ENCODE peak calls at places on chromosomes 5 and 9, in ten cellular contexts. One of them, this sample, is unnamed.

GRCh38 chr9:27351438-27351837 is 54.5 kb upstream of the EQTN start:
- DNase-seq in stomach: no peak
- DNase-seq in breast epithelium: no peak
- DNase-seq in endothelial cell of umbilical vein: no peak
- DNase-seq in transverse colon: no peak
- DNase-seq in GM12891: no peak
- DNase-seq in H1: no peak
- DNase-seq in sigmoid colon: peak
- DNase-seq in esophagus muscularis mucosa: no peak
- DNase-seq in spleen: no peak
- DNase-seq in this sample: no peak

GRCh38 chr5:9455826-9456434 is 89.9 kb downstream of the SEMA5A start:
- DNase-seq in stomach: no peak
- DNase-seq in breast epithelium: no peak
- DNase-seq in endothelial cell of umbilical vein: no peak
- DNase-seq in transverse colon: no peak
- DNase-seq in GM12891: no peak
- DNase-seq in H1: no peak
- DNase-seq in sigmoid colon: no peak
- DNase-seq in esophagus muscularis mucosa: peak
- DNase-seq in spleen: no peak
- DNase-seq in this sample: no peak

GRCh38 chr5:130216306-130216705 is 312.0 kb downstream of the CHSY3 start:
- DNase-seq in stomach: no peak
- DNase-seq in breast epithelium: no peak
- DNase-seq in endothelial cell of umbilical vein: no peak
- DNase-seq in transverse colon: no peak
- DNase-seq in GM12891: no peak
- DNase-seq in H1: no peak
- DNase-seq in sigmoid colon: no peak
- DNase-seq in esophagus muscularis mucosa: no peak
- DNase-seq in spleen: no peak
- DNase-seq in this sample: no peak

GRCh38 chr5:30894811-30895210 is 298.7 kb upstream of the CDH6 start:
- DNase-seq in stomach: no peak
- DNase-seq in breast epithelium: no peak
- DNase-seq in endothelial cell of umbilical vein: no peak
- DNase-seq in transverse colon: no peak
- DNase-seq in GM12891: no peak
- DNase-seq in H1: no peak
- DNase-seq in sigmoid colon: no peak
- DNase-seq in esophagus muscularis mucosa: no peak
- DNase-seq in spleen: no peak
- DNase-seq in this sample: no peak

GRCh38 chr5:6568383-6568782 is 64.5 kb downstream of the NSUN2 start:
- DNase-seq in stomach: no peak
- DNase-seq in breast epithelium: no peak
- DNase-seq in endothelial cell of umbilical vein: no peak
- DNase-seq in transverse colon: no peak
- DNase-seq in GM12891: no peak
- DNase-seq in H1: no peak
- DNase-seq in sigmoid colon: no peak
- DNase-seq in esophagus muscularis mucosa: peak
- DNase-seq in spleen: no peak
- DNase-seq in this sample: no peak

GRCh38 chr9:81562221-81563019 is 126.9 kb downstream of the TLE1 start:
- DNase-seq in stomach: peak
- DNase-seq in breast epithelium: peak
- DNase-seq in endothelial cell of umbilical vein: peak
- DNase-seq in transverse colon: no peak
- DNase-seq in GM12891: no peak
- DNase-seq in H1: no peak
- DNase-seq in sigmoid colon: no peak
- DNase-seq in esophagus muscularis mucosa: no peak
- DNase-seq in spleen: no peak
- DNase-seq in this sample: no peak

GRCh38 chr5:138354926-138355378 is 2.5 kb downstream of the KDM3B start:
- DNase-seq in stomach: no peak
- DNase-seq in breast epithelium: no peak
- DNase-seq in endothelial cell of umbilical vein: peak
- DNase-seq in transverse colon: no peak
- DNase-seq in GM12891: no peak
- DNase-seq in H1: no peak
- DNase-seq in sigmoid colon: no peak
- DNase-seq in esophagus muscularis mucosa: no peak
- DNase-seq in spleen: no peak
- DNase-seq in this sample: no peak

GRCh38 chr5:142717582-142718215 is 31.8 kb upstream of the FGF1 start:
- DNase-seq in stomach: no peak
- DNase-seq in breast epithelium: no peak
- DNase-seq in endothelial cell of umbilical vein: peak
- DNase-seq in transverse colon: no peak
- DNase-seq in GM12891: no peak
- DNase-seq in H1: no peak
- DNase-seq in sigmoid colon: no peak
- DNase-seq in esophagus muscularis mucosa: no peak
- DNase-seq in spleen: no peak
- DNase-seq in this sample: no peak

GRCh38 chr5:181051841-181052525 is 11.9 kb downstream of the BTNL9 start:
- DNase-seq in stomach: no peak
- DNase-seq in breast epithelium: no peak
- DNase-seq in endothelial cell of umbilical vein: no peak
- DNase-seq in transverse colon: no peak
- DNase-seq in GM12891: no peak
- DNase-seq in H1: no peak
- DNase-seq in sigmoid colon: no peak
- DNase-seq in esophagus muscularis mucosa: no peak
- DNase-seq in spleen: no peak
- DNase-seq in this sample: no peak

GRCh38 chr5:181052526-181052927 is 12.5 kb downstream of the BTNL9 start:
- DNase-seq in stomach: no peak
- DNase-seq in breast epithelium: no peak
- DNase-seq in endothelial cell of umbilical vein: no peak
- DNase-seq in transverse colon: no peak
- DNase-seq in GM12891: no peak
- DNase-seq in H1: no peak
- DNase-seq in sigmoid colon: no peak
- DNase-seq in esophagus muscularis mucosa: no peak
- DNase-seq in spleen: peak
- DNase-seq in this sample: no peak

GRCh38 chr5:181053760-181054122 is 13.7 kb downstream of the BTNL9 start:
- DNase-seq in stomach: no peak
- DNase-seq in breast epithelium: no peak
- DNase-seq in endothelial cell of umbilical vein: no peak
- DNase-seq in transverse colon: no peak
- DNase-seq in GM12891: no peak
- DNase-seq in H1: no peak
- DNase-seq in sigmoid colon: no peak
- DNase-seq in esophagus muscularis mucosa: peak
- DNase-seq in spleen: no peak
- DNase-seq in this sample: no peak

GRCh38 chr5:181054138-181054537 is 14.1 kb downstream of the BTNL9 start:
- DNase-seq in stomach: no peak
- DNase-seq in breast epithelium: no peak
- DNase-seq in endothelial cell of umbilical vein: no peak
- DNase-seq in transverse colon: no peak
- DNase-seq in GM12891: no peak
- DNase-seq in H1: no peak
- DNase-seq in sigmoid colon: no peak
- DNase-seq in esophagus muscularis mucosa: no peak
- DNase-seq in spleen: no peak
- DNase-seq in this sample: no peak

DNA sequence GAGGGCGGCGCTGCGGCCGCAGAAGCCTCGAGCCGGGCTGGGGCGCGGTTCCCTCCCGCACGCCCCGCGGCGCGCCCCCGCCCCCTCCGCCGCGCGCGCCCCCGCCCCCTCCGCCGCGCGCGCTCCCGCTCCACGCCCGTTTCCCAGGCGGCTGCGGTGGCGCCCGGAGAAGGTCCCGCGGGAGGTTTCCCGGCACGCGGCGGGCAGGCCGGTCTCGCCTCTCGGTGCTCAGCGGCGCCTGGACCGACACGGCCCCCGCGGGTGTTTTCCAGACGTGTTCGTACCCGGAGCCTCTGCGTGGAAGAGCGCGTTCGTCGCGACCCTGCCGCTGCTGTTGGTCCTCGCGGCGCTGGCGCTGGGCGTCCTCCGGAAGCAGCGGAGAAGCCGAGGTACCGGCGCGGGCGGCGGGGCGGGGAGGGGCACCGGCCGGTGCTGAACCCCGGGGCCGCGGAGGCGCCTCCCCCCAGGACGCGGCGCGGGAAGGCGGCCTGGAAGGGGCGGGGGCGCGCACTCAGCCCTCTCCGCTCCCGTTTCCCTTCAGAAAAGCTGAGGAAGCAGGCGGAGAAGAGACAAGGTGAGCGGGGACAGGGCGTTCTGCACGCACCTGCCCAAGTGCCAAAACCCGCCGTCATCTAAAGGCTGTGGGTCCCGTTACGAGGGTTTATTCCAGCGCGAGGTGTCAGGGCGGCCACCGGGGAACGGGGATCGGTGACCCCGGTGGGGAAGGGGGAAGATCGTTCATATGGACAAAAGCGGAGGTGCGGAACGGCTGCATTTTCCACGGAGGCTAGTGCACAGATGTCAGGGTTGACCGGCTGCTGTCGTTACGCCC is 13.1 kb downstream of the BTNL9 start:
- DNase-seq in stomach: no peak
- DNase-seq in breast epithelium: no peak
- DNase-seq in endothelial cell of umbilical vein: no peak
- DNase-seq in transverse colon: peak
- DNase-seq in GM12891: peak
- DNase-seq in H1: no peak
- DNase-seq in sigmoid colon: no peak
- DNase-seq in esophagus muscularis mucosa: no peak
- DNase-seq in spleen: peak
- DNase-seq in this sample: no peak
- TF ChIP-seq POLR2AphosphoS5 in stomach: no peak
- TF ChIP-seq POLR2AphosphoS5 in breast epithelium: no peak
- TF ChIP-seq POLR2AphosphoS5 in endothelial cell of umbilical vein: no peak
- TF ChIP-seq POLR2AphosphoS5 in transverse colon: no peak
- TF ChIP-seq POLR2AphosphoS5 in GM12891: no peak
- TF ChIP-seq POLR2AphosphoS5 in H1: no peak
- TF ChIP-seq POLR2AphosphoS5 in sigmoid colon: no peak
- TF ChIP-seq POLR2AphosphoS5 in esophagus muscularis mucosa: no peak
- TF ChIP-seq POLR2AphosphoS5 in spleen: peak
- TF ChIP-seq POLR2AphosphoS5 in this sample: no peak

GRCh38 chr5:83285661-83286398 is 185.7 kb upstream of the VCAN start:
- DNase-seq in stomach: no peak
- DNase-seq in breast epithelium: no peak
- DNase-seq in endothelial cell of umbilical vein: no peak
- DNase-seq in transverse colon: no peak
- DNase-seq in GM12891: no peak
- DNase-seq in H1: no peak
- DNase-seq in sigmoid colon: no peak
- DNase-seq in esophagus muscularis mucosa: no peak
- DNase-seq in spleen: no peak
- DNase-seq in this sample: no peak

GRCh38 chr5:83277953-83278352 is 193.6 kb upstream of the VCAN start:
- DNase-seq in stomach: no peak
- DNase-seq in breast epithelium: no peak
- DNase-seq in endothelial cell of umbilical vein: no peak
- DNase-seq in transverse colon: no peak
- DNase-seq in GM12891: no peak
- DNase-seq in H1: no peak
- DNase-seq in sigmoid colon: no peak
- DNase-seq in esophagus muscularis mucosa: no peak
- DNase-seq in spleen: no peak
- DNase-seq in this sample: no peak

GRCh38 chr5:83277154-83277553 is 194.4 kb upstream of the VCAN start:
- DNase-seq in stomach: no peak
- DNase-seq in breast epithelium: no peak
- DNase-seq in endothelial cell of umbilical vein: no peak
- DNase-seq in transverse colon: no peak
- DNase-seq in GM12891: no peak
- DNase-seq in H1: no peak
- DNase-seq in sigmoid colon: no peak
- DNase-seq in esophagus muscularis mucosa: no peak
- DNase-seq in spleen: no peak
- DNase-seq in this sample: no peak

DNA sequence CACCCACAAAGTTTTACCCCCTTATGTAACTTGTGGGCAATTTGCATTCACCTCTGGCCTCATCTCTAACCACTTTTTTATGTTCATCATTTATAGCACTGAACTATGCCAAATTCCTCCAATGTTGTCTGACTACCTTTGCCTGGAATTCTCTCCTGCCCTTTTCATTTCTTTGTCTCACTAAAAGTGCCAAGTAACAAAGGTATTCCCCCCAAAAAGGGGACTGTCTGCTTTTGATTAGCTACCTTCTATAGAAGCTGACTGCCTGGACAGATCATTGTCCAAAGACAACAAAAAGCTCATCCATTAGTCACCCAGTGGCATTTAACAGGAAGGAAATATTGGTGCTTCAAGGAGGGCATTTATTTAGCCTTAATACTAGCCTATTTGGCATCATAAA is 189.9 kb upstream of the VCAN start:
- DNase-seq in stomach: no peak
- DNase-seq in breast epithelium: no peak
- DNase-seq in endothelial cell of umbilical vein: peak
- DNase-seq in transverse colon: no peak
- DNase-seq in GM12891: no peak
- DNase-seq in H1: no peak
- DNase-seq in sigmoid colon: no peak
- DNase-seq in esophagus muscularis mucosa: no peak
- DNase-seq in spleen: no peak
- DNase-seq in this sample: no peak
- TF ChIP-seq POLR2AphosphoS5 in stomach: no peak
- TF ChIP-seq POLR2AphosphoS5 in breast epithelium: no peak
- TF ChIP-seq POLR2AphosphoS5 in endothelial cell of umbilical vein: no peak
- TF ChIP-seq POLR2AphosphoS5 in transverse colon: no peak
- TF ChIP-seq POLR2AphosphoS5 in GM12891: no peak
- TF ChIP-seq POLR2AphosphoS5 in H1: no peak
- TF ChIP-seq POLR2AphosphoS5 in sigmoid colon: no peak
- TF ChIP-seq POLR2AphosphoS5 in esophagus muscularis mucosa: no peak
- TF ChIP-seq POLR2AphosphoS5 in spleen: no peak
- TF ChIP-seq POLR2AphosphoS5 in this sample: no peak

GRCh38 chr5:32589431-32589830 is 4.1 kb downstream of the SUB1 start:
- DNase-seq in stomach: no peak
- DNase-seq in breast epithelium: no peak
- DNase-seq in endothelial cell of umbilical vein: no peak
- DNase-seq in transverse colon: no peak
- DNase-seq in GM12891: no peak
- DNase-seq in H1: no peak
- DNase-seq in sigmoid colon: no peak
- DNase-seq in esophagus muscularis mucosa: no peak
- DNase-seq in spleen: no peak
- DNase-seq in this sample: no peak
- TF ChIP-seq POLR2AphosphoS5 in stomach: no peak
- TF ChIP-seq POLR2AphosphoS5 in breast epithelium: no peak
- TF ChIP-seq POLR2AphosphoS5 in endothelial cell of umbilical vein: no peak
- TF ChIP-seq POLR2AphosphoS5 in transverse colon: no peak
- TF ChIP-seq POLR2AphosphoS5 in GM12891: no peak
- TF ChIP-seq POLR2AphosphoS5 in H1: no peak
- TF ChIP-seq POLR2AphosphoS5 in sigmoid colon: no peak
- TF ChIP-seq POLR2AphosphoS5 in esophagus muscularis mucosa: no peak
- TF ChIP-seq POLR2AphosphoS5 in spleen: no peak
- TF ChIP-seq POLR2AphosphoS5 in this sample: no peak

DNA sequence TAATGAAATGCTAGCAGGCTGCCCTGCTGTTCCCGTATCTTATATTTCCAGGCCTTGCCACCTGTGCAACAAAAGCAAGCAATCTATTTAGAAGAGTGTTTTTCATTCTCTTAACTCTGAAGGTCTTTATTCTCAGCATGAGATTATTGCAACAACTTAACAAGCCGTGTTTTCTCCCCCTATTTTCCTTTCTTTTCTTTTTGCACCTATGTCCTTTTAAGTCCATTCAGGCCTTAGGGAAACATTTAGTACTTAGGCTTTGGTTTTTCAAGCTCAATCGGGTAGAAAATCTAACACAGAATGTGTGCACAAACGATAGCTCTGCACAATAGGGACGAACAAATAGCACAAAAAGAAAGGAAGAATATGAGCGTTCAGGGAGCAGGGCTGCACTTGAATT is 89.6 kb upstream of the DMRTA1 start:
- DNase-seq in stomach: no peak
- DNase-seq in breast epithelium: no peak
- DNase-seq in endothelial cell of umbilical vein: no peak
- DNase-seq in transverse colon: no peak
- DNase-seq in GM12891: no peak
- DNase-seq in H1: no peak
- DNase-seq in sigmoid colon: no peak
- DNase-seq in esophagus muscularis mucosa: no peak
- DNase-seq in spleen: no peak
- DNase-seq in this sample: no peak
- TF ChIP-seq POLR2AphosphoS5 in stomach: no peak
- TF ChIP-seq POLR2AphosphoS5 in breast epithelium: no peak
- TF ChIP-seq POLR2AphosphoS5 in endothelial cell of umbilical vein: no peak
- TF ChIP-seq POLR2AphosphoS5 in transverse colon: no peak
- TF ChIP-seq POLR2AphosphoS5 in GM12891: no peak
- TF ChIP-seq POLR2AphosphoS5 in H1: no peak
- TF ChIP-seq POLR2AphosphoS5 in sigmoid colon: no peak
- TF ChIP-seq POLR2AphosphoS5 in esophagus muscularis mucosa: no peak
- TF ChIP-seq POLR2AphosphoS5 in spleen: no peak
- TF ChIP-seq POLR2AphosphoS5 in this sample: no peak